ENCODE peak calls at places on chromosomes 3 and 15, in nine cellular contexts. W is neural crest cell, Y is Karpas-422, S is NCI-H446, C is NCI-H510A treated with DMSO at 0.1 percent for 48 hours, J is aorta, U is NCI-H187, K is islet precursor cell, H is left ventricle myocardium inferior. I is an unnamed sample.

GRCh38 chr3:104388624-104389023 is 978.1 kb upstream of the ALCAM start:
- DNase-seq in W (no peak), K (no peak), S (no peak), H (no peak), U (peak; percentile 13), J (no peak), C (peak; percentile 34), Y (no peak), I (no peak)

GRCh38 chr3:70298385-70298784 is 14.1 kb downstream of the MDFIC2 start:
- DNase-seq in J (no peak), H (no peak), S (no peak), C (no peak), W (no peak), K (no peak), Y (no peak), U (no peak), I (no peak)

GRCh38 chr3:8608041-8608790 is 36.4 kb downstream of the SSUH2 start:
- DNase-seq in W (no peak), J (no peak), S (no peak), H (no peak), C (no peak), U (no peak), K (no peak), Y (no peak), I (no peak)

GRCh38 chr15:72182673-72183072 is 14.9 kb downstream of the GRAMD2A start:
- DNase-seq in S (no peak), U (no peak), Y (no peak), K (peak; percentile 31), H (no peak), C (no peak), W (no peak), J (no peak), I (no peak)

GRCh38 chr15:88894819-88895767 is at the start of gene HAPLN3:
- DNase-seq in Y (no peak), C (no peak), J (peak; percentile 79), K (peak; percentile 68), U (no peak), H (no peak), S (no peak), W (peak; percentile 24), I (peak; percentile 62)

GRCh38 chr3:161695811-161696210 is 199.2 kb downstream of the OTOL1 start:
- DNase-seq in H (no peak), S (no peak), Y (no peak), C (no peak), W (no peak), U (no peak), K (no peak), J (no peak), I (no peak)

GRCh38 chr15:70245932-70246622 is 148.4 kb upstream of the TLE3 start:
- DNase-seq in K (peak; percentile 85), U (no peak), H (peak; percentile 41), Y (no peak), C (no peak), J (peak; percentile 82), S (no peak), W (no peak), I (peak; percentile 70)

GRCh38 chr3:190183121-190183520 is 62.4 kb upstream of the P3H2 start:
- DNase-seq in K (peak; percentile 83), Y (no peak), S (no peak), J (no peak), U (no peak), W (no peak), H (no peak), C (peak; percentile 70), I (peak; percentile 76)

GRCh38 chr15:91922701-91923279 is 69.3 kb downstream of the SLCO3A1 start:
- DNase-seq in C (no peak), J (no peak), S (no peak), W (no peak), U (no peak), H (no peak), Y (no peak), K (no peak), I (no peak)

GRCh38 chr3:13579089-13579488 is 30.2 kb downstream of the FBLN2 start:
- DNase-seq in W (no peak), U (no peak), C (no peak), J (no peak), K (no peak), Y (no peak), H (no peak), S (no peak), I (no peak)

GRCh38 chr3:48686538-48687219 is 964 bp upstream of the NCKIPSD start:
- DNase-seq in J (no peak), S (no peak), H (no peak), W (no peak), U (no peak), Y (peak; percentile 56), C (no peak), K (no peak), I (no peak)

GRCh38 chr3:20039765-20040475 is at the start of gene KAT2B:
- DNase-seq in J (peak; percentile 88), Y (peak; percentile 93), W (peak; percentile 71), H (peak; percentile 80), U (no peak), S (no peak), C (peak; percentile 38), K (peak; percentile 83), I (peak; percentile 90)

GRCh38 chr3:129254536-129255230 is 5.3 kb downstream of the COPG1 start:
- DNase-seq in C (no peak), S (no peak), W (no peak), H (no peak), Y (no peak), U (no peak), J (no peak), K (no peak), I (no peak)

GRCh38 chr3:44323341-44323955 is 15.1 kb upstream of the TCAIM start:
- DNase-seq in S (peak; percentile 32), K (no peak), C (peak; percentile 59), U (no peak), J (peak; percentile 63), W (peak; percentile 68), Y (peak; percentile 84), H (peak; percentile 41), I (peak; percentile 59)

GRCh38 chr3:133463441-133463860 is 63.6 kb downstream of the BFSP2 start:
- DNase-seq in Y (peak; percentile 59), U (no peak), C (peak; percentile 49), W (no peak), K (no peak), S (no peak), J (no peak), H (no peak), I (no peak)

I was measured in GM12865.